ENCODE peak calls at places on chromosomes 6 and 20, in ten cellular contexts. One of them, this sample, is unnamed.

GRCh38 chr6:5517781-5518180 is 256.5 kb downstream of the FARS2 start:
- DNase-seq in left ventricle myocardium inferior: no peak
- DNase-seq in Karpas-422: no peak
- DNase-seq in PC-9: no peak
- DNase-seq in substantia nigra: no peak
- DNase-seq in psoas muscle: no peak
- DNase-seq in GM23248: no peak
- DNase-seq in endothelial cell of umbilical vein: no peak
- DNase-seq in IMR-90: no peak
- DNase-seq in adrenal gland: no peak
- DNase-seq in this sample: no peak

GRCh38 chr20:7371518-7372158 is 568.6 kb downstream of the HAO1 start:
- DNase-seq in left ventricle myocardium inferior: no peak
- DNase-seq in endothelial cell of umbilical vein: no peak
- DNase-seq in adrenal gland: no peak
- DNase-seq in psoas muscle: no peak
- DNase-seq in substantia nigra: no peak
- DNase-seq in Karpas-422: no peak
- DNase-seq in IMR-90: no peak
- DNase-seq in GM23248: no peak
- DNase-seq in PC-9: no peak
- DNase-seq in this sample: no peak

GRCh38 chr6:136306466-136306865 is 16.8 kb upstream of the BCLAF1 start:
- DNase-seq in psoas muscle: no peak
- DNase-seq in endothelial cell of umbilical vein: no peak
- DNase-seq in GM23248: no peak
- DNase-seq in left ventricle myocardium inferior: no peak
- DNase-seq in adrenal gland: no peak
- DNase-seq in Karpas-422: no peak
- DNase-seq in PC-9: no peak
- DNase-seq in substantia nigra: peak
- DNase-seq in IMR-90: no peak
- DNase-seq in this sample: no peak

GRCh38 chr6:127496471-127496870 is 22.7 kb downstream of the MTCL3 start:
- DNase-seq in left ventricle myocardium inferior: no peak
- DNase-seq in adrenal gland: no peak
- DNase-seq in substantia nigra: no peak
- DNase-seq in endothelial cell of umbilical vein: no peak
- DNase-seq in PC-9: no peak
- DNase-seq in IMR-90: peak
- DNase-seq in GM23248: peak
- DNase-seq in psoas muscle: no peak
- DNase-seq in Karpas-422: no peak
- DNase-seq in this sample: no peak

GRCh38 chr6:117592983-117593759 is 9.1 kb downstream of the GOPC start:
- DNase-seq in substantia nigra: no peak
- DNase-seq in endothelial cell of umbilical vein: no peak
- DNase-seq in adrenal gland: no peak
- DNase-seq in PC-9: no peak
- DNase-seq in IMR-90: no peak
- DNase-seq in GM23248: no peak
- DNase-seq in psoas muscle: no peak
- DNase-seq in left ventricle myocardium inferior: no peak
- DNase-seq in Karpas-422: no peak
- DNase-seq in this sample: no peak

GRCh38 chr20:21053002-21053762 is 53.0 kb downstream of the LINC00237 start:
- DNase-seq in left ventricle myocardium inferior: no peak
- DNase-seq in psoas muscle: no peak
- DNase-seq in Karpas-422: peak
- DNase-seq in PC-9: no peak
- DNase-seq in endothelial cell of umbilical vein: no peak
- DNase-seq in IMR-90: no peak
- DNase-seq in GM23248: no peak
- DNase-seq in adrenal gland: no peak
- DNase-seq in substantia nigra: peak
- DNase-seq in this sample: no peak

GRCh38 chr6:163263196-163263595 is 151.3 kb upstream of the QKI start:
- DNase-seq in substantia nigra: peak
- DNase-seq in GM23248: no peak
- DNase-seq in endothelial cell of umbilical vein: no peak
- DNase-seq in PC-9: no peak
- DNase-seq in IMR-90: no peak
- DNase-seq in adrenal gland: no peak
- DNase-seq in left ventricle myocardium inferior: peak
- DNase-seq in psoas muscle: peak
- DNase-seq in Karpas-422: no peak
- DNase-seq in this sample: no peak

GRCh38 chr20:63007722-63008488 is 1.1 kb upstream of the BHLHE23 start:
- DNase-seq in IMR-90: no peak
- DNase-seq in endothelial cell of umbilical vein: no peak
- DNase-seq in PC-9: no peak
- DNase-seq in psoas muscle: no peak
- DNase-seq in left ventricle myocardium inferior: no peak
- DNase-seq in GM23248: no peak
- DNase-seq in Karpas-422: no peak
- DNase-seq in substantia nigra: no peak
- DNase-seq in adrenal gland: no peak
- DNase-seq in this sample: no peak

GRCh38 chr6:134725590-134725989 is 224.3 kb downstream of the ALDH8A1 start:
- DNase-seq in GM23248: no peak
- DNase-seq in IMR-90: no peak
- DNase-seq in endothelial cell of umbilical vein: no peak
- DNase-seq in substantia nigra: no peak
- DNase-seq in adrenal gland: no peak
- DNase-seq in psoas muscle: no peak
- DNase-seq in Karpas-422: no peak
- DNase-seq in PC-9: no peak
- DNase-seq in left ventricle myocardium inferior: no peak
- DNase-seq in this sample: no peak

GRCh38 chr6:157867155-157867559 is 44.1 kb downstream of the SNX9 start:
- DNase-seq in PC-9: no peak
- DNase-seq in GM23248: peak
- DNase-seq in adrenal gland: no peak
- DNase-seq in substantia nigra: no peak
- DNase-seq in Karpas-422: no peak
- DNase-seq in IMR-90: peak
- DNase-seq in left ventricle myocardium inferior: no peak
- DNase-seq in psoas muscle: no peak
- DNase-seq in endothelial cell of umbilical vein: peak
- DNase-seq in this sample: no peak

GRCh38 chr6:136548582-136549330 is 1.5 kb downstream of the MAP7 start:
- DNase-seq in endothelial cell of umbilical vein: no peak
- DNase-seq in GM23248: no peak
- DNase-seq in left ventricle myocardium inferior: no peak
- DNase-seq in psoas muscle: no peak
- DNase-seq in PC-9: no peak
- DNase-seq in adrenal gland: no peak
- DNase-seq in Karpas-422: no peak
- DNase-seq in IMR-90: no peak
- DNase-seq in substantia nigra: no peak
- DNase-seq in this sample: no peak

GRCh38 chr6:110558575-110558974 is 82.2 kb upstream of the SLC22A16 start:
- DNase-seq in IMR-90: no peak
- DNase-seq in substantia nigra: no peak
- DNase-seq in adrenal gland: no peak
- DNase-seq in GM23248: no peak
- DNase-seq in PC-9: no peak
- DNase-seq in psoas muscle: no peak
- DNase-seq in left ventricle myocardium inferior: no peak
- DNase-seq in endothelial cell of umbilical vein: no peak
- DNase-seq in Karpas-422: no peak
- DNase-seq in this sample: no peak

GRCh38 chr6:139655783-139656705 is 281.6 kb upstream of the CITED2 start:
- DNase-seq in GM23248: no peak
- DNase-seq in psoas muscle: no peak
- DNase-seq in PC-9: peak
- DNase-seq in endothelial cell of umbilical vein: no peak
- DNase-seq in left ventricle myocardium inferior: no peak
- DNase-seq in Karpas-422: no peak
- DNase-seq in IMR-90: no peak
- DNase-seq in adrenal gland: no peak
- DNase-seq in substantia nigra: no peak
- DNase-seq in this sample: no peak

DNA sequence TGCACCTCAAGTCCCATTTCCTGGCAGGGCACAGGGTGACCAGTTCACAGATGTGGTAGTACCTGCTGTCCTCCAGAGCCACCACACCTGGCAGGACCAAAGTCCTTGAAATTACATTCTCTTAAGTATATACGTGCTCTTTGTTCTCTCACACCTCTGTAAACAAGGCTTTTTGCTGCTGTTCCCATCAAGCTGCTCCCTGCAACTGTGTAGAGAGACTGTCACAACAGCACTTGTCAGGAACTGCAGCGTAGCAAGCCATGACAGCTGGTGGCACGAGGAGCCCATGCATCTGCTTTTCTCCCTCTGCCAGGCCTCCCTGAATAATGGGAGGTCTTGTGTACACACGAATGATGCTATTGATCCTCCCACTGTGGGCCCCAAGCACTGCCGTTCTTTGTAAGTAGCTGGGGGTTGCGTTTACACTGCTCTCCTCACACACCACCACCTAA is 431.8 kb downstream of the CD83 start:
- DNase-seq in left ventricle myocardium inferior: no peak
- DNase-seq in substantia nigra: peak
- DNase-seq in endothelial cell of umbilical vein: no peak
- DNase-seq in psoas muscle: no peak
- DNase-seq in IMR-90: no peak
- DNase-seq in GM23248: no peak
- DNase-seq in Karpas-422: peak
- DNase-seq in adrenal gland: no peak
- DNase-seq in PC-9: no peak
- DNase-seq in this sample: no peak
- H3K27ac ChIP-seq in left ventricle myocardium inferior: no peak
- H3K27ac ChIP-seq in substantia nigra: no peak
- H3K27ac ChIP-seq in endothelial cell of umbilical vein: no peak
- H3K27ac ChIP-seq in psoas muscle: no peak
- H3K27ac ChIP-seq in IMR-90: no peak
- H3K27ac ChIP-seq in GM23248: no peak
- H3K27ac ChIP-seq in Karpas-422: peak
- H3K27ac ChIP-seq in adrenal gland: no peak
- H3K27ac ChIP-seq in PC-9: no peak
- H3K27ac ChIP-seq in this sample: no peak

GRCh38 chr6:41636803-41637178 is 1.5 kb upstream of the MDFI start:
- DNase-seq in substantia nigra: no peak
- DNase-seq in adrenal gland: peak
- DNase-seq in left ventricle myocardium inferior: no peak
- DNase-seq in psoas muscle: no peak
- DNase-seq in Karpas-422: no peak
- DNase-seq in PC-9: peak
- DNase-seq in endothelial cell of umbilical vein: peak
- DNase-seq in IMR-90: no peak
- DNase-seq in GM23248: no peak
- DNase-seq in this sample: no peak
- H3K27ac ChIP-seq in substantia nigra: no peak
- H3K27ac ChIP-seq in adrenal gland: no peak
- H3K27ac ChIP-seq in left ventricle myocardium inferior: no peak
- H3K27ac ChIP-seq in psoas muscle: no peak
- H3K27ac ChIP-seq in Karpas-422: no peak
- H3K27ac ChIP-seq in PC-9: peak
- H3K27ac ChIP-seq in endothelial cell of umbilical vein: peak
- H3K27ac ChIP-seq in IMR-90: no peak
- H3K27ac ChIP-seq in GM23248: no peak
- H3K27ac ChIP-seq in this sample: no peak

DNA sequence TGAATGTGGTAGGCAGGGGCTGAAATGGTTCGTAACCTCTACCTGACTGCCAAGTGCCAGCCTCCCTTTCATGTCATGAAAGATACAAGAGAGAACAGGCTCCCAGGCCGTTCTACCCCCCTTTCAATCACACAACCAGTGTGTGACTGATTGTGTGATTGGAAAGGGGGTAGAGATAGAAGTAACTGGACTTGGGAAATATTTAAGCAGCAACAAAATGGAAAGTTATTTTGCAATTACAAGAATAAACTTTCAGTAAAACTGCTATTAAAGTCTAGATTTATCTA is 20.8 kb downstream of the CYP24A1 start:
- DNase-seq in left ventricle myocardium inferior: no peak
- DNase-seq in IMR-90: no peak
- DNase-seq in adrenal gland: no peak
- DNase-seq in PC-9: no peak
- DNase-seq in psoas muscle: no peak
- DNase-seq in Karpas-422: no peak
- DNase-seq in substantia nigra: no peak
- DNase-seq in GM23248: no peak
- DNase-seq in endothelial cell of umbilical vein: no peak
- DNase-seq in this sample: no peak
- H3K27ac ChIP-seq in left ventricle myocardium inferior: no peak
- H3K27ac ChIP-seq in IMR-90: no peak
- H3K27ac ChIP-seq in adrenal gland: no peak
- H3K27ac ChIP-seq in PC-9: peak
- H3K27ac ChIP-seq in psoas muscle: no peak
- H3K27ac ChIP-seq in Karpas-422: no peak
- H3K27ac ChIP-seq in substantia nigra: no peak
- H3K27ac ChIP-seq in GM23248: no peak
- H3K27ac ChIP-seq in endothelial cell of umbilical vein: no peak
- H3K27ac ChIP-seq in this sample: no peak

GRCh38 chr20:50083034-50083433 is 29.9 kb downstream of the UBE2V1 start:
- DNase-seq in adrenal gland: no peak
- DNase-seq in GM23248: no peak
- DNase-seq in substantia nigra: no peak
- DNase-seq in psoas muscle: no peak
- DNase-seq in Karpas-422: no peak
- DNase-seq in PC-9: no peak
- DNase-seq in IMR-90: no peak
- DNase-seq in left ventricle myocardium inferior: no peak
- DNase-seq in endothelial cell of umbilical vein: no peak
- DNase-seq in this sample: no peak

GRCh38 chr20:50073500-50073899 is 39.5 kb downstream of the UBE2V1 start:
- DNase-seq in endothelial cell of umbilical vein: no peak
- DNase-seq in adrenal gland: no peak
- DNase-seq in GM23248: no peak
- DNase-seq in left ventricle myocardium inferior: peak
- DNase-seq in PC-9: no peak
- DNase-seq in psoas muscle: no peak
- DNase-seq in Karpas-422: no peak
- DNase-seq in substantia nigra: no peak
- DNase-seq in IMR-90: no peak
- DNase-seq in this sample: no peak

DNA sequence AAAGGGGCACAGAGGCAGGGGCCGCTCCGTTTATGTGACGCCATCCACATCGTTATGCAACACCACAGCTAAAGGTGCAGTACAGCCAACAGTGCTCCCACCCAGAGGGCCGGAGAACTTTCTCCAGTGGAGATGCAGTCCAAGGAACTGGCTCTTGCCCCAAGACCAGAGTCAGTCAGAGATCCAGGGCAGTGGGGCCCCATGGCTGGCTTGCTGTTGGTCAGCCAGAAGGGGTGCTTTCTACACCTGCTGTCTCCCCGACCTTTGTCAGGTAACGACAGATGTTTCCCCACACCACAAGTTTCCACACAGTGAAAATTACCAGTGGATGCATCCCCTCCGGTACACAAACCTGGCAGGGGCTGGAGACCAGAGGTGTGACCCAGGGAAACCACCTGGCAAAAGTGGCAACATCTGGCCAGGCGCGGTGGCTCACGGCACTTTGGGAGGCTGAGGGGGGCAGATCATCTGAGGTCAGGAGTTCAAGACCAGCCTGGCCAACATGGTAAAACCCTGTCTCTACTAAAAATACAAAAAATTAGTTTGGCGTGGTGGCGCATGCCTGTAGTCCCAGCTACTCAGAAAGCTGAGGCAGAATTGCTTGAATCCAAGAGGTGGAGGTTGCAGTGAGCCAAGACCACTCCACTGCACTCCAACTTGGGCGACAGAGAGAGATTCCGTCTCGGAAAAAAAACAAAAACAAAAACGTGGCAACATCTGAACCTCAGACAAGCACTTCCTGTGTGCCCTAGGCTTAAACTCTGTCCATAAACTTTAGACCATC is 34.9 kb downstream of the UBE2V1 start:
- DNase-seq in IMR-90: no peak
- DNase-seq in GM23248: no peak
- DNase-seq in left ventricle myocardium inferior: no peak
- DNase-seq in endothelial cell of umbilical vein: no peak
- DNase-seq in adrenal gland: no peak
- DNase-seq in substantia nigra: no peak
- DNase-seq in Karpas-422: no peak
- DNase-seq in psoas muscle: no peak
- DNase-seq in PC-9: no peak
- DNase-seq in this sample: no peak
- H3K27ac ChIP-seq in IMR-90: no peak
- H3K27ac ChIP-seq in GM23248: no peak
- H3K27ac ChIP-seq in left ventricle myocardium inferior: peak
- H3K27ac ChIP-seq in endothelial cell of umbilical vein: no peak
- H3K27ac ChIP-seq in adrenal gland: no peak
- H3K27ac ChIP-seq in substantia nigra: no peak
- H3K27ac ChIP-seq in Karpas-422: no peak
- H3K27ac ChIP-seq in psoas muscle: no peak
- H3K27ac ChIP-seq in PC-9: no peak
- H3K27ac ChIP-seq in this sample: no peak